ENCODE peak calls at places on chromosomes 7 and 10, in six cellular contexts. S is fibroblast of lung, W is H9, K is psoas muscle, Q is stomach, O is Peyer's patch. A is an unnamed sample.

GRCh38 chr10:125370578-125370977 is 210.2 kb upstream of the CTBP2 start:
- DNase-seq in S (no peak), W (peak), K (no peak), Q (no peak), O (no peak), A (no peak)

GRCh38 chr10:112375721-112376577 is 2.0 kb downstream of the ACSL5 start:
- DNase-seq in S (peak), W (no peak), K (peak), Q (peak), O (peak), A (peak)

GRCh38 chr7:107976620-107977019 is 26.3 kb downstream of the LAMB1 start:
- DNase-seq in S (no peak), W (no peak), K (no peak), Q (no peak), O (no peak), A (no peak)

GRCh38 chr10:61286695-61287094 is 166.5 kb downstream of the TMEM26 start:
- DNase-seq in S (no peak), W (no peak), K (no peak), Q (no peak), O (no peak), A (no peak)

GRCh38 chr7:5549096-5549896 is 125.7 kb upstream of the TNRC18 start:
- DNase-seq in S (peak), W (no peak), K (peak), Q (peak), O (no peak), A (peak)

GRCh38 chr7:97751566-97751965 is 19.7 kb downstream of the TAC1 start:
- DNase-seq in S (no peak), W (no peak), K (no peak), Q (no peak), O (no peak), A (no peak)

GRCh38 chr7:30909431-30909830 is 2.2 kb upstream of the AQP1 start:
- DNase-seq in S (no peak), W (no peak), K (no peak), Q (no peak), O (no peak), A (peak)

GRCh38 chr7:134813668-134814067 is 34.2 kb downstream of the CALD1 start:
- DNase-seq in S (peak), W (no peak), K (no peak), Q (no peak), O (no peak), A (no peak)

GRCh38 chr7:145848691-145849090 is 267.9 kb upstream of the CNTNAP2 start:
- DNase-seq in S (no peak), W (peak), K (no peak), Q (no peak), O (no peak), A (no peak)

GRCh38 chr7:108492742-108493141 is 33.2 kb downstream of the PNPLA8 start:
- DNase-seq in S (peak), W (no peak), K (no peak), Q (no peak), O (no peak), A (no peak)

GRCh38 chr7:2443491-2443890 is 32.7 kb downstream of the GRIFIN start:
- DNase-seq in S (no peak), W (no peak), K (no peak), Q (no peak), O (no peak), A (no peak)

GRCh38 chr7:2438775-2439174 is 35.4 kb downstream of the CHST12 start:
- DNase-seq in S (no peak), W (no peak), K (no peak), Q (no peak), O (no peak), A (no peak)

GRCh38 chr7:2444476-2444875 is 31.7 kb downstream of the GRIFIN start:
- DNase-seq in S (peak), W (no peak), K (peak), Q (no peak), O (no peak), A (no peak)

GRCh38 chr7:2440608-2441245 is 35.5 kb downstream of the GRIFIN start:
- DNase-seq in S (no peak), W (no peak), K (no peak), Q (peak), O (no peak), A (no peak)

GRCh38 chr7:2441430-2442058 is 34.7 kb downstream of the GRIFIN start:
- DNase-seq in S (no peak), W (no peak), K (no peak), Q (no peak), O (no peak), A (no peak)
- H3K27ac ChIP-seq in S (no peak), W (no peak), K (no peak), Q (no peak), O (no peak), A (no peak)

GRCh38 chr7:44213872-44214595 is 13.3 kb downstream of the YKT6 start:
- DNase-seq in S (peak), W (peak), K (no peak), Q (no peak), O (no peak), A (no peak)
- TF ChIP-seq CTCF in S (peak), W (peak), K (no peak), Q (no peak), O (no peak), A (no peak)

DNA sequence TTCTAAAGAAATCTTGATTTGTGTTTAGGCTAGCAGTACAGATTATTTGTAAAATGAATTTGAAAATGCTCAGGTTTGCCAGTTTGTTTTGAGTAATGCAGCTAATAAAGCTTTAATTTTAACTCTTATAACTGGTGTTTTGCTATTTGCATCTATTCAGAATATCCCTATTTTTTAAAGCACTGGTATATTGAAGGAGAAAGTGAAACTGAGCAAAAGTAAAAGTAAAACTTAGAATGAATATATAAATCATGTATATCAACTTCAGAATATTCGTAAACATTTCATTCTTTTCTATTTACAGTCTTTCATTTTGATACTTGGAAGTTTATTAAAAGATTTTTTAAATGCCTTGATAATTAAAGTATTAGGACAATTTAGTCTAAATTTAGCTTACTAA is 26.2 kb downstream of the TASOR2 start:
- DNase-seq in S (no peak), W (no peak), K (no peak), Q (no peak), O (no peak), A (no peak)
- H3K27ac ChIP-seq in S (no peak), W (no peak), K (no peak), Q (no peak), O (no peak), A (peak)

GRCh38 chr7:51222916-51223315 is 93.7 kb downstream of the COBL start:
- DNase-seq in S (no peak), W (peak), K (no peak), Q (no peak), O (no peak), A (no peak)

GRCh38 chr7:51226916-51227535 is 89.6 kb downstream of the COBL start:
- DNase-seq in S (no peak), W (no peak), K (no peak), Q (no peak), O (no peak), A (no peak)

GRCh38 chr7:51226042-51226755 is 90.4 kb downstream of the COBL start:
- DNase-seq in S (no peak), W (no peak), K (no peak), Q (no peak), O (no peak), A (no peak)

GRCh38 chr7:51223505-51223904 is 93.1 kb downstream of the COBL start:
- DNase-seq in S (no peak), W (no peak), K (no peak), Q (no peak), O (no peak), A (no peak)

GRCh38 chr7:51224811-51225581 is 91.6 kb downstream of the COBL start:
- DNase-seq in S (no peak), W (peak), K (no peak), Q (peak), O (no peak), A (peak)
- TF ChIP-seq CTCF in S (no peak), W (peak), K (peak), Q (no peak), O (no peak), A (peak)

DNA sequence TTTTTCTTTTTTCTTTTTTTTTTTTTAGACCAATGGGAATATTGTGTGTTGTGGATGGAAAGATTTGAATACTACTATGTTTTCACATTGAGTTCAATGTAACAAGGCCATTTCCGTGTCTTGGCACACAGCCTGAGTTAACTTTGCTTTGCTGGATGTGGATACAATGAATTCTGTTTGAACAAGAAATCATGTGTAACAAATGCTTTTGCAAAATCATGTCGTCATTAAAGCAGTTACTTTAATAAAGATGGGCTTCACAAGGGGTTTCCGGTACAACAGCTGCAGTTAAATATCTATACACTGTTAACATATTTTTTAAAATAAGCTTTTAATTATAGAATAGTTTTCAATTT is 13.5 kb upstream of the ENTPD1 start:
- DNase-seq in S (peak), W (no peak), K (no peak), Q (peak), O (no peak), A (no peak)
- H3K27ac ChIP-seq in S (no peak), W (no peak), K (no peak), Q (peak), O (peak), A (peak)

GRCh38 chr7:14510268-14510667 is 392.3 kb downstream of the DGKB start:
- DNase-seq in S (no peak), W (no peak), K (no peak), Q (no peak), O (no peak), A (no peak)
- TF ChIP-seq CTCF in S (no peak), W (no peak), K (no peak), Q (no peak), O (no peak), A (no peak)

DNA sequence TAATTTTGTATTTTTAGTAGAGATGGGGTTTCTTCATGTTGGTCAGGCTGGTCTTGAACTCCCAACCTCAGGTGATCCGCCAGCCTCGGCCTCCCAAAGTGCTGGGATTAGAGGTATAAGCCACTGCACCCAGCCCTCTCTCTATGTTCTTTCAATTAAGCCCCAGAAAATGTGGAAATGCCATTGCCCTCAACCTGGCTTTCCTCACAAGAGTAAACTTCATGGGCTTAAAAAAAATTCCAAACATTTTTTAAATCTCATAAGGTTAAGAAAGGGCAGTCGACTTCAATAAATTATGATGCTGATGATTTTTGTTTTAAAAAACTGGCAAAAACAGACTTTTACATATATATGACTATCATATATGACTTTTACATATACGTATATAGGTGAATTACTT is 107.6 kb downstream of the TES start:
- DNase-seq in S (peak), W (no peak), K (no peak), Q (no peak), O (no peak), A (no peak)
- H3K27ac ChIP-seq in S (peak), W (no peak), K (no peak), Q (peak), O (peak), A (peak)

DNA sequence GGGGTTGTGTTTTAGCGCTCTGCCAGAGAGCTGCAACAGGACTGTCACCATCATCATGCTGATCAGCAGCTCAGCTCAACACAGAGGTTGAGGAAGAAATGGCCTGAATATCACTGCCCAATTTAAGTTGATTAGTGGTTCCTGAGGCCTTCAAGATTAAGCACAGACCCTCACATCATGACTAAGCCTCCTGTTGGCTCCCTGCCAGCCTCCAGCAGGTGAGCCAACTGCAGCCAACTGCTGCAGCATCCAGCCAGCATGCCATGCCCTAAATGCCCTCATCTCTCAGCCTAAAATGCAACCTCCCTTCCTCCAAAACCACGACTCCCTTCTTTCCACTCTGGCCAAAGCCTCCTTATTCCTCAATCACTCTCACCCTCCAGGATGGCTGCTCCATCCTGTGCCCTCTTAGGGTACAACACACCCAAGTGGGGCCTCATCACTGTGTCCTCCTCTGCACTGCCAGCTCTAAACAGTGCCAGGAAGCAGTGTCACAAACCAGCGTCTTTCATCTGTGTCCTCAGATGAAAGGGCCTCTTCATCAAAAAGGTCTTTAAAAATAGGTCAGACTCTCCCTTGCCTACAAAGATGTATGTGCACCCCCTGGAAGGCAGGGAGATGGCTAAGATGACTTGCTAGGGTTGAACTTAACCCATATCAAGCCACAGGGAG is 259.3 kb downstream of the ZEB1 start:
- DNase-seq in S (no peak), W (no peak), K (no peak), Q (no peak), O (no peak), A (no peak)
- TF ChIP-seq CTCF in S (no peak), W (no peak), K (no peak), Q (no peak), O (no peak), A (no peak)

DNA sequence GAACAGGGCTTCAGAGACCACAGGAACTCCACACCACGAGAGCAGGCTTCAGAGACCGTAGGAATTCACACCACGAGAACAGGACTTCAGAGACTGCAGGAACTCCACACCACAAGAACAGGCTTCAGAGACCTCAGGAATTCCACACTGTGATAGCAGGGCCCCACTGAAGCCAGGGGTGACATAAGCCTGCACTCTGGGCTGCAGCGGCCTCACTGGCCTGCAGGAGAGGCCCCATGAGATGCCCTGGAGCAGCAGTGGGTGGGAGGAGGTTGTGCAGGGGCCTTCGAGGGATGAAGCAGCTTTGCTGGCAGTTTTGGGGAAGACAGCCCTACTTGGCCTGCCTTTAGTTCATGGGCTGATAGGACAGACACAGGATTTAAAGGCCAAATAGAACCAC is 614.7 kb downstream of the PTPRN2 start:
- DNase-seq in S (no peak), W (no peak), K (no peak), Q (no peak), O (no peak), A (no peak)
- H3K27ac ChIP-seq in S (no peak), W (no peak), K (no peak), Q (no peak), O (no peak), A (no peak)

A was measured in lower lobe of right lung.